ENCODE peak calls at places on chromosomes 16 and 17, in eight cellular contexts. K is lower lobe of right lung, R is AG10803, H is astrocyte of the cerebellum, N is endothelial cell, A is cardiac fibroblast, X is A549, E is heart right ventricle. S is an unnamed sample.

GRCh38 chr16:31453255-31454204 is 5.8 kb upstream of the ARMC5 start:
- DNase-seq in H (no peak), K (peak), X (no peak), N (no peak), R (peak), A (peak), E (no peak), S (no peak)

GRCh38 chr16:20784204-20784603 is 20.4 kb downstream of the ACSM3 start:
- DNase-seq in E (no peak), X (no peak), H (no peak), A (no peak), R (no peak), K (no peak), N (no peak), S (no peak)

GRCh38 chr16:75996491-75996890 is 270.2 kb upstream of the CPHXL start:
- DNase-seq in X (no peak), R (no peak), A (no peak), N (no peak), E (no peak), K (no peak), H (no peak), S (no peak)

GRCh38 chr17:41739661-41740352 is 5.4 kb upstream of the HAP1 start:
- DNase-seq in A (no peak), K (no peak), R (peak), E (no peak), N (no peak), H (no peak), X (peak), S (no peak)

GRCh38 chr17:79420318-79421243 is 190.3 kb downstream of the RBFOX3 start:
- DNase-seq in R (peak), E (no peak), K (no peak), X (peak), A (peak), H (no peak), N (peak), S (peak)

GRCh38 chr16:57519796-57520360 is 16.5 kb downstream of the CCDC102A start:
- DNase-seq in R (peak), N (peak), A (peak), H (peak), K (peak), E (peak), X (peak), S (peak)

GRCh38 chr16:53946745-53947386 is 242.9 kb downstream of the FTO start:
- DNase-seq in N (no peak), X (no peak), R (no peak), A (no peak), K (no peak), E (no peak), H (no peak), S (no peak)

GRCh38 chr17:78933959-78934568 is 8.9 kb upstream of the TIMP2 start:
- DNase-seq in A (peak), K (peak), X (peak), N (no peak), E (peak), R (peak), H (peak), S (peak)

GRCh38 chr17:50218071-50218759 is 16.8 kb upstream of the COL1A1 start:
- DNase-seq in X (no peak), R (peak), K (no peak), A (peak), H (no peak), E (no peak), N (no peak), S (no peak)

GRCh38 chr17:83073389-83074063 is 5.9 kb upstream of the METRNL start:
- DNase-seq in X (no peak), N (no peak), E (no peak), R (no peak), K (peak), A (no peak), H (no peak), S (no peak)

GRCh38 chr17:49638818-49639217 is 39.1 kb downstream of the SPOP start:
- DNase-seq in E (peak), X (no peak), K (no peak), H (no peak), A (no peak), N (no peak), R (no peak), S (no peak)

GRCh38 chr17:28177351-28177750 is 134.9 kb downstream of the NLK start:
- DNase-seq in E (no peak), H (no peak), K (no peak), A (no peak), X (no peak), N (no peak), R (no peak), S (no peak)

GRCh38 chr17:51703364-51704341 is 443.3 kb downstream of the UTP18 start:
- DNase-seq in E (peak), N (no peak), K (no peak), H (peak), X (no peak), A (peak), R (no peak), S (no peak)

GRCh38 chr16:76676356-76676755 is 399.2 kb downstream of the CNTNAP4 start:
- DNase-seq in X (no peak), A (no peak), R (no peak), N (no peak), H (no peak), K (no peak), E (no peak), S (no peak)

GRCh38 chr16:23847938-23848337 is 12.2 kb downstream of the PRKCB start:
- DNase-seq in R (no peak), A (no peak), H (no peak), X (no peak), E (no peak), N (no peak), K (no peak), S (no peak)

DNA sequence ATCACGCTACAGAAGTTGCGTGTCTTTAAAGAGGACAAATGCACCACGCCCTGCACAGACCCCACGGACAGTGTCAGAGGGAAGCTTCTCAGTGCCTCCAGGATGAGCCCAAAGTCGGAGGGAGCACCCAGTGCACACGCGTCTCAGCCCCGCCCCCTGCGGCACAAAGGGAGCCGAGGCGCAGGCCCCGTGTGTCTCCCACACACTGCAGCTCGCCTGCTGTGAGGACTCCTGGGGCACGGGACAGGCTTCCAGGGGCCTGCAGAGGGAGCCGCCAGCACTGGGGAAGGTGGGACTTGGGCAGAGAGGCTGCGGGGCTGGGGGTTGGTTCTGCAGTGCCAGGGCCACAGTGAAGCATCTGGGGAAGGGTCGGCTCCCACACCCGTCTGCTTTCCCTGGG is 77.4 kb downstream of the LMF1 start:
- DNase-seq in A (no peak), R (no peak), K (no peak), H (no peak), X (no peak), E (no peak), N (no peak), S (no peak)
- TF ChIP-seq CTCF in A (no peak), R (no peak), K (no peak), H (no peak), X (no peak), E (no peak), N (no peak), S (no peak)

GRCh38 chr17:44083250-44083849 is 12.8 kb downstream of the G6PC3 start:
- DNase-seq in E (no peak), N (peak), K (no peak), H (no peak), A (no peak), R (no peak), X (peak), S (no peak)
- TF ChIP-seq CTCF in E (peak), N (no peak), K (no peak), H (peak), A (peak), R (peak), X (peak), S (no peak)

GRCh38 chr16:56277040-56277439 is 85.8 kb downstream of the GNAO1 start:
- DNase-seq in N (peak), K (no peak), R (no peak), E (no peak), X (peak), A (no peak), H (no peak), S (peak)
- TF ChIP-seq CTCF in N (peak), K (no peak), R (peak), E (no peak), X (no peak), A (no peak), H (peak), S (peak)

GRCh38 chr17:20143740-20144139 is 134.6 kb downstream of the SPECC1 start:
- DNase-seq in H (no peak), N (no peak), K (no peak), E (no peak), R (no peak), X (no peak), A (no peak), S (no peak)

GRCh38 chr17:20141201-20141999 is 132.2 kb downstream of the SPECC1 start:
- DNase-seq in E (no peak), H (no peak), K (no peak), A (peak), X (no peak), N (no peak), R (no peak), S (no peak)

GRCh38 chr17:20145567-20145966 is 136.4 kb downstream of the SPECC1 start:
- DNase-seq in R (no peak), E (no peak), A (no peak), K (no peak), X (no peak), H (no peak), N (no peak), S (no peak)

DNA sequence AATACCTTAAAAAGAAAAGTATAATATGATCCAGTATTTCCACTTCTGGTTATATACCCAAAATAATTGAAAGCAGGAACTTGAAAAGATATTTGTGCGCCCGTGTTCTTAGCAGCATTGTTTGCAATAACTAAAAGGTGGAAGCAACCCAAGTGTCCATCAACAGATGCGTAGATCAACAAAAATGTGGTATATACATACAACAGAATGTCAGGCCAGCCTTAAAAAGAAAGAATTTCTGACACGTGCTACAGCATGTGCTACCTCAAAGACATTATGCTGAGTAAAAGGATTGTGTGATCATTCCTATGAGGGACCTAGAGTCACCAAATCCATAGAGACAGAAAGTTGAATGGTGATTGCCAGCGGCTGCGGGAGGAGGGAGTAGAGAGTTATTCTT is 133.1 kb downstream of the SPECC1 start:
- DNase-seq in E (no peak), N (no peak), R (no peak), H (no peak), A (no peak), X (no peak), K (no peak), S (no peak)
- TF ChIP-seq CTCF in E (no peak), N (no peak), R (no peak), H (no peak), A (no peak), X (no peak), K (no peak), S (no peak)

GRCh38 chr17:61188081-61188480 is 211.6 kb upstream of the TBX2 start:
- DNase-seq in N (no peak), H (no peak), A (no peak), X (no peak), E (no peak), R (no peak), K (no peak), S (no peak)

GRCh38 chr17:61186996-61187395 is 212.6 kb upstream of the TBX2 start:
- DNase-seq in E (no peak), R (no peak), H (no peak), K (no peak), N (no peak), A (no peak), X (no peak), S (no peak)

GRCh38 chr17:61185385-61185784 is 214.3 kb upstream of the TBX2 start:
- DNase-seq in R (no peak), H (no peak), E (no peak), A (no peak), N (no peak), K (no peak), X (no peak), S (no peak)

GRCh38 chr17:61189968-61190367 is 209.7 kb upstream of the TBX2 start:
- DNase-seq in K (no peak), R (no peak), E (no peak), A (no peak), H (no peak), N (no peak), X (no peak), S (no peak)
- TF ChIP-seq CTCF in K (no peak), R (no peak), E (no peak), A (no peak), H (no peak), N (no peak), X (no peak), S (no peak)

GRCh38 chr17:76889323-76889722 is 21.1 kb downstream of the MGAT5B start:
- DNase-seq in E (no peak), N (no peak), R (no peak), X (no peak), A (no peak), K (no peak), H (no peak), S (no peak)

GRCh38 chr17:76884995-76885896 is 17.0 kb downstream of the MGAT5B start:
- DNase-seq in X (no peak), H (no peak), R (no peak), N (no peak), E (no peak), A (no peak), K (no peak), S (peak)

GRCh38 chr17:76886395-76886794 is 18.2 kb downstream of the MGAT5B start:
- DNase-seq in H (no peak), A (no peak), X (no peak), R (no peak), K (no peak), E (no peak), N (no peak), S (no peak)

GRCh38 chr17:76887809-76888208 is 19.6 kb downstream of the MGAT5B start:
- DNase-seq in A (no peak), R (no peak), X (no peak), H (no peak), K (no peak), E (no peak), N (no peak), S (no peak)

GRCh38 chr17:76888661-76889060 is 20.5 kb downstream of the MGAT5B start:
- DNase-seq in R (no peak), H (no peak), A (no peak), X (no peak), K (no peak), N (peak), E (no peak), S (peak)
- TF ChIP-seq CTCF in R (no peak), H (peak), A (no peak), X (no peak), K (no peak), N (no peak), E (no peak), S (peak)

DNA sequence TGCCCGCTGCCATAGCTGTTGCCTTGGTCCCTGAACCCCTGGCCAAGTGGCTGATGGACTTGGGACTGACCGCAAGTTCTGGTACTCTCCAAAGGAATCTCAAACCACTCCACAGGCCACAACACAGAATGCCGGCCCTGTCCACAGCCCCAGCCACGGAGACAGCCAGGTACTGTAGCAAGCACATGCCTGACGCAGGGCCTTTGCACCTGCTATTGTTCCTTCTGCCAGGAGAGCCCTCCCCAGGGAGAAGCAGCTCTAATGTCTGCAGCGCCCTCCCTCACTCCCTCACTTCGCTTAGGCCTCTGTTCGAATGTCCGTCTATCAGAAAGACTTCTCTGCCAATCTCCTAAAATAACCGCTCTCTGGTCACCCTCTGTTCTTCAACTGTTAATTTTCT is 15.4 kb downstream of the RTN4RL1 start:
- DNase-seq in H (no peak), N (no peak), E (no peak), R (no peak), X (no peak), A (no peak), K (no peak), S (no peak)
- TF ChIP-seq CTCF in H (no peak), N (no peak), E (no peak), R (no peak), X (no peak), A (no peak), K (no peak), S (no peak)

GRCh38 chr16:47317465-47318240 is 143.2 kb downstream of the ITFG1 start:
- DNase-seq in E (no peak), A (no peak), H (no peak), R (no peak), N (no peak), X (no peak), K (no peak), S (no peak)

GRCh38 chr16:47320546-47321315 is 140.1 kb downstream of the ITFG1 start:
- DNase-seq in X (no peak), N (no peak), R (peak), A (no peak), E (no peak), H (no peak), K (no peak), S (no peak)

DNA sequence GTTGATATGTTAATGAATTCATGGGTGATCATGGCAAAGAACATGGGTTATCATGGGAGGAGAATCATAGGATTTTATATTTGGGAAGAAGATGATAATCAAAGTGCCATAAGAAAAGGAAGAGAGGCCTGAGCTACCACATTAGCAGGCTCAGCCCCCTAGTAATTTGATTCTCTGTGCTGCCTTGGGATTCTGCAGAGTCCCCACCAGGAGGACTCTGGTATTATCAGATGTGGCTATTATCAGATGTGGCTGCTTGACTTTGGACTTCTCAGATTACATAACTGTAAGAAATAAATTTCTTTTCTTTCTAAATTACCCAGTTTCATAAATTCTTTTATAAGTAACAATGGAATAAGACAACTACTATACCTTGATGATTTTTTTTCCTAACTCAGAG is 137.6 kb downstream of the ITFG1 start:
- DNase-seq in E (no peak), X (no peak), H (no peak), A (no peak), N (no peak), K (no peak), R (no peak), S (no peak)
- TF ChIP-seq CTCF in E (no peak), X (no peak), H (peak), A (no peak), N (no peak), K (no peak), R (no peak), S (peak)